ENCODE peak calls at places on chromosomes 2 and 18, in six cellular contexts. C is lung; L is Peyer's patch; V is heart right ventricle; R is sigmoid colon; I is effector memory CD4-positive, alpha-beta T cell. M is an unnamed sample.

GRCh38 chr2:185456517-185456916 is 282.1 kb upstream of the FSIP2 start:
- DNase-seq in I (no peak), V (no peak), C (no peak), R (no peak), L (no peak), M (no peak)

GRCh38 chr2:175003875-175004729 is 1.1 kb downstream of the CHN1 start:
- DNase-seq in R (no peak), L (no peak), V (no peak), I (no peak), C (no peak), M (no peak)

GRCh38 chr2:112296407-112296806 is 21.0 kb downstream of the ZC3H6 start:
- DNase-seq in C (no peak), V (no peak), R (no peak), L (no peak), I (no peak), M (no peak)

GRCh38 chr2:235510305-235510704 is 16.5 kb downstream of the AGAP1 start:
- DNase-seq in L (no peak), V (no peak), R (no peak), C (no peak), I (no peak), M (no peak)

GRCh38 chr2:196125596-196125995 is 45.8 kb downstream of the STK17B start:
- DNase-seq in C (no peak), R (no peak), V (peak; percentile 11), L (no peak), I (no peak), M (no peak)

GRCh38 chr2:238462782-238463396 is 36.2 kb downstream of the ASB1 start:
- DNase-seq in L (no peak), C (no peak), I (no peak), R (no peak), V (no peak), M (peak; percentile 49)

GRCh38 chr2:102020596-102021170 is 28.9 kb downstream of the IL1R2 start:
- DNase-seq in L (peak; percentile 75), C (peak; percentile 89), I (peak; percentile 54), R (peak; percentile 94), V (peak; percentile 92), M (peak; percentile 72)

GRCh38 chr2:212193066-212193465 is 345.5 kb downstream of the ERBB4 start:
- DNase-seq in V (no peak), R (no peak), I (no peak), L (no peak), C (no peak), M (no peak)

GRCh38 chr18:48948112-48949050 is 2.4 kb downstream of the SMAD7 start:
- DNase-seq in L (peak; percentile 62), R (peak; percentile 87), C (no peak), I (peak; percentile 48), V (no peak), M (peak; percentile 45)

GRCh38 chr2:53987336-53987921 is 16.6 kb upstream of the PSME4 start:
- DNase-seq in I (no peak), L (no peak), C (peak; percentile 30), V (no peak), R (no peak), M (no peak)

GRCh38 chr2:236981710-236982485 is 103.8 kb upstream of the COPS8 start:
- DNase-seq in C (no peak), V (no peak), I (no peak), R (no peak), L (no peak), M (no peak)

GRCh38 chr2:170177950-170178781 is at the start of gene MYO3B:
- DNase-seq in I (no peak), C (no peak), V (no peak), L (no peak), R (no peak), M (no peak)

GRCh38 chr2:150134223-150134858 is 353.1 kb downstream of the RND3 start:
- DNase-seq in V (no peak), L (no peak), R (no peak), C (no peak), I (no peak), M (no peak)

GRCh38 chr2:239035361-239035814 is 187.5 kb downstream of the TWIST2 start:
- DNase-seq in L (peak; percentile 45), R (peak; percentile 76), C (peak; percentile 40), I (peak; percentile 32), V (peak; percentile 32), M (peak; percentile 46)

GRCh38 chr18:75364512-75364911 is 63.0 kb downstream of the SMIM21 start:
- DNase-seq in I (no peak), R (no peak), V (peak; percentile 6), L (no peak), C (no peak), M (no peak)

GRCh38 chr18:13232060-13232917 is 13.7 kb downstream of the LDLRAD4 start:
- DNase-seq in I (no peak), R (peak; percentile 86), C (no peak), L (no peak), V (peak; percentile 68), M (no peak)

GRCh38 chr18:48806551-48807261 is 144.1 kb downstream of the SMAD7 start:
- DNase-seq in V (no peak), C (no peak), I (peak; percentile 33), R (peak; percentile 46), L (peak; percentile 21), M (peak; percentile 78)

DNA sequence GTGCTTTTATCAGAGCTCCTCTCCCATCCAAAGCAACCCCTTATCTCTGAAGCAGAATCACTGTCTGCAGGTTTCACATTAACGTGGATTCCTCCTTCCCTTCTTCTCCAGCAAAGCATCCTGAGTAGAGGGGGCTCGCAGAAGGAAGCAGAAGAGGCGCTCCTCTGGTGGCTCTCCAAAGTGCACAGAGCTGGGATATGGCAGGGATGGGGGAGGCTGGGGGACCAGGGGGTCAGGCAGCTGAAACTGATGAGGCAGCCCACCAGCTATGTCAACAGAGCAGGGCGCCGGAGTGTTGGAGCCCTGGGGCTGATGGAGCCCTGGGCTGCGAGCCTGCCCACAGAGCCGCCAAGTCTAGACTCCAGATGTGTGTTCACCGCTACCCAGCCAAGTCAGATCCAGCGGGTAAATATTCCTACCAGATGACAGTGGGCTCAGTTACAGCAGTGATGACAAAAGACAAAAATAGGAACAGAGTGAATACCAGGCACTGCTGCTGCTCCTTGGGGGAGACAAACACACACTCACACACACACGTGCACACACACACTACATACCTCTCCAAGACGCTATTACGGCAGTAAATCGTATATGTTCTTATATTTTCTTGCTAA is 678.3 kb upstream of the ID2 start:
- DNase-seq in R (peak; percentile 88), L (no peak), I (no peak), C (no peak), V (peak; percentile 78), M (no peak)
- H3K4me3 ChIP-seq in R (no peak overlapping the region), L (no peak overlapping the region), I (no peak overlapping the region), C (no peak overlapping the region), V (no peak overlapping the region), M (no peak overlapping the region)

GRCh38 chr2:122237506-122237905 is 482.1 kb downstream of the TSN start:
- DNase-seq in I (no peak), R (no peak), V (no peak), C (no peak), L (no peak), M (no peak)
- H3K9me3 ChIP-seq in I (no peaks in the 10 kb centered on the region), R (no peaks in the 10 kb centered on the region), V (no peaks in the 10 kb centered on the region), C (no peaks in the 10 kb centered on the region), L (no peaks in the 10 kb centered on the region), M (no peaks in the 10 kb centered on the region)

DNA sequence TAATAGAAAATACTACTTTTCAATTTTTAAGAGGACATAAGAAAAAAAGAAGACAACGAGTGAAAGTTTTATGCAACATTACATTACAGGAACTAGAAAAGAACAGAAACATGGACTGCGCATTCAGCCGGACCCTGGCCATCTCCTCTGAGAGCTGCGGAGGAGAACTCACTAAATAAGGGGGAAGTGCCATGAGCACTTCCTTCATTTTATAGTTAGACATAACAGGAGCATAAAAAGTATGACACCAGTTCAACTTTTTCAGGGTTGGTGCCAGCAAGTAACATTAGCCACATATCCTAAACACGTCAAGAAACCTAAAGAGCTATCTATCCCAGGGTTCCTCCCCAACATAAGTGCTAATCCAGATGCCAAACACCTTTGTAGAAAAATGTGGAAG is 78.0 kb upstream of the SERTAD2 start:
- DNase-seq in C (no peak), I (no peak), R (no peak), L (no peak), V (no peak), M (no peak)
- H3K27ac ChIP-seq in C (peak overlapping the region; percentile 21), I (peak overlapping the region; percentile 66), R (peak overlapping the region; percentile 56), L (peak overlapping the region; percentile 60), V (peak overlapping the region; percentile 26), M (no peak overlapping the region)

GRCh38 chr2:223532712-223533111 is 69.4 kb downstream of the SCG2 start:
- DNase-seq in L (no peak), V (no peak), R (no peak), C (no peak), I (no peak), M (no peak)
- H3K4me3 ChIP-seq in L (no peak overlapping the region), V (no peak overlapping the region), R (no peak overlapping the region), C (no peak overlapping the region), I (no peak overlapping the region), M (no peak overlapping the region)

GRCh38 chr2:129741165-129741564 is 238.3 kb upstream of the RAB6C start:
- DNase-seq in L (no peak), C (no peak), R (no peak), V (no peak), I (no peak), M (no peak)
- H3K9me3 ChIP-seq in L (no peaks in the 10 kb centered on the region), C (no peaks in the 10 kb centered on the region), R (no peaks in the 10 kb centered on the region), V (no peaks in the 10 kb centered on the region), I (no peaks in the 10 kb centered on the region), M (no peaks in the 10 kb centered on the region)

DNA sequence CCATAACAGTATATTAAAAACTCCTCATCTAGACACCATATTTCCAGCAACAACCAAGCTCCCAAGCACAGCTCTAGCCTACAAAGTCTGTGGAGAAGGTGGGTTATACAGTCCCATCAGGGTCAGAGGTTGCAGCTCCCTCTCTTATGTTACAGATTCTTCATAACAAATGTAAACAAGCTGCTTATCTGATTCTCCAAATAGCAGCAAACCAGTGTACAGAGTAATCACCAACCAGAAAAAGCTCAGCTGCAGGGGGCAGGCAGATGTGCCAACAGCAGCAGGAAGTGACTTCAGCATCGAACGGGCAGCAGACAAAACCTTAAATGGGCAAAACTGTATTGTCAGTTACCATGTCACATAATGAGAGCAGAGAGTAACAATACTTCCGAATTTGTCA is 52.9 kb upstream of the NABP1 start:
- DNase-seq in L (peak; percentile 40), R (no peak), C (no peak), I (peak; percentile 56), V (no peak), M (peak; percentile 87)
- H3K27ac ChIP-seq in L (no peak overlapping the region), R (no peak overlapping the region), C (no peak overlapping the region), I (no peak overlapping the region), V (no peak overlapping the region), M (peak overlapping the region; percentile 48)

GRCh38 chr18:55420977-55421611 is 166.9 kb downstream of the TCF4 start:
- DNase-seq in C (no peak), I (no peak), R (no peak), V (no peak), L (no peak), M (no peak)
- H3K4me3 ChIP-seq in C (no peak overlapping the region), I (no peak overlapping the region), R (no peak overlapping the region), V (peak overlapping the region; percentile 47), L (no peak overlapping the region), M (no peak overlapping the region)

GRCh38 chr2:229777716-229778115 is 63.4 kb upstream of the DNER start:
- DNase-seq in I (no peak), L (no peak), R (no peak), C (no peak), V (no peak), M (no peak)
- H3K9me3 ChIP-seq in I (no peaks in the 10 kb centered on the region), L (no peaks in the 10 kb centered on the region), R (no peaks in the 10 kb centered on the region), C (no peaks in the 10 kb centered on the region), V (no peaks in the 10 kb centered on the region), M (no peaks in the 10 kb centered on the region)

DNA sequence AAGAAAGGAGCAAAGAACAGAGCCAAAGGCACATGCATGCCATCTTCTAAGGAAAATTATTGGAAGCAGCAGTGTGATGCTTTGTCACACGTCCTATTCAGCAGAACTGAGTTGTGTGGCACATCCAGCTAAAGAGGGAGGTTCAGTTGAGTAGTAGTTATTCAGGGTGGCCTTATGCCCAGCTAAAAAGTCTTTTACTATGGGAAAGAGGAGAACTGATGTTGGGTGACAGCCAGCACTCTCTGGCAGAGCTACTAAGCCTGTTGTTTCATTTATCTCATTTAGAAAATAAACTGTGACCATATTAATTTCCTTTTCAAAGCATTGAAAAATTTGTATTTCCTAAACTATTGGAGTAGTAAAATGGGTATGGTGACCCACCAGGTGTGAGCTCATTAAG is 18.5 kb downstream of the ITGA6 start:
- DNase-seq in R (no peak), L (no peak), I (no peak), V (no peak), C (no peak), M (no peak)
- H3K27ac ChIP-seq in R (no peak overlapping the region), L (peak overlapping the region; percentile 32), I (no peak overlapping the region), V (no peak overlapping the region), C (no peak overlapping the region), M (no peak overlapping the region)